ENCODE peak calls at places on chromosomes 3 and 15, in six cellular contexts. A, J, O, R, Q and D are unnamed samples. For H3K4me1, the result is how much of the 10 kb centered on the place peaks cover.

GRCh38 chr3:176190755-176191154 is 1006.5 kb downstream of the TBL1XR1 start:
- DNase-seq in Q (no peak), A (no peak), J (no peak), O (no peak), R (no peak), D (no peak)

GRCh38 chr15:95192923-95193322 is 961.6 kb downstream of the MCTP2 start:
- DNase-seq in O (no peak), A (no peak), Q (no peak), R (no peak), J (no peak), D (no peak)

GRCh38 chr3:131174752-131175151 is 148.1 kb downstream of the NEK11 start:
- DNase-seq in O (no peak), R (no peak), J (no peak), A (no peak), Q (no peak), D (peak)

GRCh38 chr15:100998630-100999029 is 79.5 kb downstream of the LRRK1 start:
- DNase-seq in J (no peak), Q (no peak), R (no peak), O (no peak), A (no peak), D (no peak)

GRCh38 chr3:187618732-187619131 is 51.5 kb downstream of the SST start:
- DNase-seq in Q (no peak), R (no peak), J (no peak), O (no peak), A (peak), D (no peak)

GRCh38 chr3:136994772-136995516 is 37.2 kb downstream of the IL20RB start:
- DNase-seq in O (no peak), J (peak), Q (no peak), R (peak), A (no peak), D (no peak)

GRCh38 chr3:12991861-12992281 is 81.4 kb downstream of the IQSEC1 start:
- DNase-seq in O (peak), A (peak), J (no peak), Q (no peak), R (no peak), D (no peak)

GRCh38 chr3:88936837-88937236 is 170.6 kb upstream of the EPHA3 start:
- DNase-seq in A (no peak), O (no peak), R (no peak), Q (no peak), J (no peak), D (no peak)

GRCh38 chr3:138923531-138923994 is 23.4 kb downstream of the FOXL2 start:
- DNase-seq in R (peak), Q (peak), O (peak), A (peak), J (peak), D (peak)

GRCh38 chr3:111531446-111531845 is 10.6 kb upstream of the CD96 start:
- DNase-seq in A (no peak), J (no peak), Q (no peak), O (no peak), R (no peak), D (no peak)

GRCh38 chr15:55221090-55222011 is 24.6 kb upstream of the RSL24D1 start:
- DNase-seq in J (no peak), R (no peak), Q (no peak), A (no peak), O (peak), D (no peak)

GRCh38 chr15:42921049-42921731 is 612 bp upstream of the TTBK2 start:
- DNase-seq in A (no peak), R (peak), O (no peak), J (no peak), Q (no peak), D (peak)

GRCh38 chr3:51977449-51978142 is 2.7 kb downstream of the ABHD14A start:
- DNase-seq in O (no peak), J (no peak), R (no peak), A (no peak), Q (no peak), D (no peak)

GRCh38 chr3:51978143-51978502 is 3.3 kb downstream of the ABHD14A start:
- DNase-seq in A (no peak), R (no peak), O (no peak), J (no peak), Q (no peak), D (no peak)

GRCh38 chr3:51974277-51974962 is 444 bp upstream of the ABHD14A start:
- DNase-seq in Q (no peak), A (no peak), J (no peak), O (no peak), R (no peak), D (peak)

GRCh38 chr3:51974963-51975856 is at the start of gene ABHD14A:
- DNase-seq in J (no peak), R (peak), O (peak), Q (no peak), A (peak), D (peak)

DNA sequence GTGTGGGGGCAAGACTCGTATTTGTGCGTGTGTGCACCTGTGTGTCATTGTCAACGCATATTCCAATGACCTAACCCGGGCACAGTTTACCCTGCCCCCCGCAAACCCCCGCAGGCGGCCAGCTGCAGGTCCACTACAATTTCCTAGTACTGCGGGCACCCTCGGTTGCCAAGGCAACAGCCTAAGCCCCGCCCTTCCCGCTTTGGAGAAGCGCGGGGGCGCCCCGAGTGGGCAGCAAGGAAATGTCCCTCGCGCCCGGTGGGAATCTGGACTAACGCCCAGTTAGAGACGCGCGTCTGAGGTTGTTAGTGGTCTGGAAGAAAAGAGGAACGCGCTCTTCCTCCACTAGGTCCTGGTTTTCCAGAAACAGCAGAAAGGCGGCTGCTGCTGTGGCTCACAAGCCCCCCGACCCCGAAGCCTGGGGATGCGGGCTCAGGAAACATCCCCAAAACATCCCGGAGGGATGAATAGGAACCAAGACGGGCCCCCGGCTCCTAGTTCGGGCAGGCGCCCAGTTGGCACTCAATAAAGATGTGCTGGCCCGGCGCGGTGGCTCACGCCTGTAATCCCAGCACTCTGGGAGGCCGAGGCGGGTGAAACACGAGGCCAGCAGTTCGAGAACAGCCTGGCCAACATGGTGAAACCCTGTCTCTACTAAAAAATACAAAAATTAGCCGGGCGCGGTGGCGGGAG is 1.1 kb downstream of the ABHD14A start:
- DNase-seq in A (peak), O (peak), Q (no peak), R (peak), J (no peak), D (peak)
- H3K4me3 ChIP-seq in A (peak), O (peak), Q (peak), R (peak), J (peak), D (peak)

GRCh38 chr15:93708721-93709120 is 522.6 kb upstream of the MCTP2 start:
- DNase-seq in A (no peak), O (no peak), R (no peak), Q (no peak), J (no peak), D (no peak)

GRCh38 chr15:93703092-93703785 is 528.1 kb upstream of the MCTP2 start:
- DNase-seq in R (no peak), O (no peak), Q (no peak), A (no peak), J (no peak), D (peak)

GRCh38 chr15:93709708-93710107 is 521.7 kb upstream of the MCTP2 start:
- DNase-seq in O (no peak), A (no peak), Q (no peak), R (no peak), J (no peak), D (no peak)

GRCh38 chr15:93706881-93707280 is 524.5 kb upstream of the MCTP2 start:
- DNase-seq in O (no peak), J (no peak), R (no peak), Q (no peak), A (no peak), D (no peak)

DNA sequence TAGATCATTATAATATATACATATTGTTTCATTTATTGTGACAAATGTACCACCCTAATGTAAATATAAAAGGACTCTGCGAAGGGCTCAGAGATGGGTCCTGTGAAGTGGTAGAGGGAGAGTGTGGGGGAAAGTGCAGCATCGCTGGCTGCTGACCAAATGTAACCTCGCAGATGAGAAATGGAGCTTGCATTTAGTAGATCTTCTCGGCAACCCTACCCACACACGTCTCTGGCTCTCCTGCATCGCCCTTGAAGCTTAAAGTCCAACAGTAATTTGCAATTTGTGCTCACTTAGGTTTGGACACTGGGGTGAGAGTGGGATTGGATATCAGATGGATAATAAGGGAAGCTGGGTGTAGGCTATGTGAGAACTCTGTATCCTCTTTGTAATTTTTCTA is 524.9 kb upstream of the MCTP2 start:
- DNase-seq in Q (no peak), R (no peak), O (no peak), A (no peak), J (no peak), D (no peak)
- H3K4me1 ChIP-seq in Q (under half), R (under half), O (under half), A (under half), J (half or more), D (under half)

DNA sequence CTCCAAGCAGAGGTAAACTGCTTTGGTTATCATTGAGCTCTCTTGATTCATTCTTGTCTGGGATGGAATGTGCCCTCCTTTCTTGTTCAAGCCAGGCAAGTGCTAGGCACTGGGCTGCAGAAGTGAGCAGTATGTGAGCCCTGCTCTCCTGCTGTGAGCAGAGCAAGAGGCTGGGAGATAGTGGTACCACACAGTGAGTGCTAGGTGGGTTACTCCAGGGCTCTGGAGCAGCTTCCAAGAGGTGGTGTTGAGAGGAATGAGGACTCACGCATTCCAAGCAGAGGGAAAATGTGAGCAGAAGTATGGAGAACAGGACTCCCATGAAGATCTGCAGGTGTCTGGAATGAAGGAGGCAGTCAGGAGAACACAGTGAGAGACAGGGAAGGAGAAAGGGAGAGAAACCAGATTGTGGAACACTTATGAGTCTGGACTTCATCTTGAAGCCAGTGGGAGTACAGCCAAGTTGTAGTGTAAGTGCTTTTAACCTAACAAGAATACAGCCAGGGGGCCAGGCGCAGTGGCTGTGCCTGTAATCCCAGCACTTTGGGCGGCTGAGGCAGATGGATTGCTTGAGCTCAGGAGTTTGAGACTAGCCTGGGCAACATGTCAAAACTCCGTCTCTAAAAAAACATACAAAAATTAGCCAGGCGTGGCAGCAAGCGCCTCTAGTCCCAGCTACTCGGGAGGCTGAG is 199.9 kb upstream of the CTDSPL start:
- DNase-seq in O (no peak), A (no peak), J (no peak), Q (no peak), R (peak), D (no peak)
- H3K27ac ChIP-seq in O (no peak), A (no peak), J (no peak), Q (no peak), R (no peak), D (no peak)

GRCh38 chr3:156782319-156782718 is 43.8 kb upstream of the LEKR1 start:
- DNase-seq in O (no peak), R (no peak), Q (no peak), J (no peak), A (no peak), D (no peak)
- H3K4me3 ChIP-seq in O (no peak), R (no peak), Q (no peak), J (no peak), A (no peak), D (no peak)

DNA sequence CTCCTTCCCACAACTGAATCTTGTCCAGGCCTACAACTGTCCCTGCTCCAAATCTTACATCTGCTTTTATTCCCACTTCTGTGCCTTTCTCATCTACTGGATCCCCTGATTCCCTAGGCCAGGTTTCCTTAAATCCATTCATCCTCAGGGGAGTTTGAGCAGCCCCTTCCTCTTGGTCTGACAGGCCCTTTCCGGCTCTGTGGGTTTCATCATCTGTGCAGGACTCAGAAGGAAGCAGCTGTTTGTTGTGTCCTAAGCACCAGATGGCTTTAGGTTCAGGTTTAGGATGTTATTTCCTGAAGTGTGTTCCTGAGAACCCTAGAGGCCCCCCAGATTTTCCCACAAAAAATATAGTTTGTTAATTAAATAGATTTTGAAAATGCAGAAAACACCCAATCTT is 127.9 kb upstream of the IL12A start:
- DNase-seq in O (no peak), J (no peak), Q (no peak), R (no peak), A (no peak), D (peak)
- H3K4me1 ChIP-seq in O (under half), J (half or more), Q (under half), R (under half), A (under half), D (under half)